ENCODE peak calls at places on chromosomes 13 and 19, in six cellular contexts. Z is aorta, U is RPMI8226, V is hippocampal formation, D is NCI-H2171, K is fibroblast of villous mesenchyme. W is an unnamed sample.

GRCh38 chr13:21095311-21095710 is 33.9 kb upstream of the LATS2 start:
- DNase-seq in D (no peak), K (no peak), Z (no peak), V (no peak), U (no peak), W (no peak)

GRCh38 chr13:50714886-50715285 is 128.6 kb downstream of the DLEU7 start:
- DNase-seq in V (no peak), Z (no peak), D (no peak), U (no peak), K (no peak), W (no peak)

GRCh38 chr19:7973883-7974282 is 30.4 kb upstream of the TIMM44 start:
- DNase-seq in K (no peak), U (no peak), Z (peak), V (peak), D (no peak), W (peak)

GRCh38 chr13:47455581-47455980 is 545.5 kb downstream of the SUCLA2 start:
- DNase-seq in V (no peak), Z (no peak), D (no peak), K (no peak), U (no peak), W (no peak)

GRCh38 chr13:77810430-77810829 is 108.2 kb downstream of the EDNRB start:
- DNase-seq in V (no peak), K (peak), D (no peak), Z (no peak), U (peak), W (no peak)

GRCh38 chr19:21604351-21604926 is 99.0 kb downstream of the ZNF429 start:
- DNase-seq in D (no peak), V (no peak), K (peak), Z (no peak), U (peak), W (no peak)

GRCh38 chr13:87128006-87128405 is 543.2 kb upstream of the SLITRK5 start:
- DNase-seq in Z (no peak), K (peak), V (peak), U (no peak), D (no peak), W (peak)

GRCh38 chr13:34161829-34162544 is 344.0 kb downstream of the RFC3 start:
- DNase-seq in D (no peak), U (no peak), Z (no peak), K (peak), V (no peak), W (no peak)

GRCh38 chr19:10424011-10424637 is 3.8 kb downstream of the PDE4A start:
- DNase-seq in K (peak), Z (peak), U (peak), V (peak), D (peak), W (peak)

GRCh38 chr19:41411682-41412265 is 14.2 kb downstream of the BCKDHA start:
- DNase-seq in U (no peak), K (no peak), Z (no peak), D (no peak), V (peak), W (peak)

GRCh38 chr13:66154981-66155380 is 1075.2 kb downstream of the PCDH9 start:
- DNase-seq in D (no peak), U (no peak), V (no peak), Z (no peak), K (no peak), W (no peak)

GRCh38 chr19:53881482-53882390 is at the start of gene PRKCG:
- DNase-seq in Z (peak), V (no peak), D (no peak), U (peak), K (no peak), W (no peak)

GRCh38 chr19:10379880-10380310 is 477 bp downstream of the TYK2 start:
- DNase-seq in U (no peak), K (no peak), V (no peak), D (no peak), Z (no peak), W (no peak)

GRCh38 chr19:1907563-1908363 is 2.6 kb downstream of the ADAT3 start:
- DNase-seq in U (no peak), K (no peak), Z (no peak), V (no peak), D (no peak), W (no peak)

GRCh38 chr19:5968431-5969373 is 9.2 kb downstream of the RANBP3 start:
- DNase-seq in D (no peak), K (no peak), U (no peak), Z (no peak), V (no peak), W (no peak)

GRCh38 chr19:50542825-50543428 is 25.3 kb downstream of the LRRC4B start:
- DNase-seq in Z (no peak), D (no peak), U (no peak), V (no peak), K (no peak), W (no peak)

GRCh38 chr13:65719831-65720230 is 1510.3 kb downstream of the PCDH9 start:
- DNase-seq in K (no peak), D (no peak), V (no peak), U (no peak), Z (no peak), W (no peak)

GRCh38 chr13:114311908-114312307 is 2.4 kb upstream of the CHAMP1 start:
- DNase-seq in U (no peak), K (no peak), V (no peak), Z (no peak), D (peak), W (no peak)

GRCh38 chr13:30731658-30732390 is 3.5 kb upstream of the ALOX5AP start:
- DNase-seq in V (no peak), U (no peak), K (no peak), D (no peak), Z (no peak), W (no peak)

GRCh38 chr19:7342143-7342542 is 6.6 kb upstream of the ARHGEF18 start:
- DNase-seq in D (no peak), U (no peak), V (no peak), Z (no peak), K (no peak), W (no peak)

GRCh38 chr13:86585826-86586225 is 786.6 kb upstream of the SLITRK6 start:
- DNase-seq in D (no peak), U (no peak), V (no peak), Z (no peak), K (peak), W (no peak)

GRCh38 chr19:1173160-1173844 is 766 bp downstream of the SBNO2 start:
- DNase-seq in U (peak), V (no peak), K (no peak), D (no peak), Z (peak), W (no peak)

W was measured in amygdala.